ENCODE peak calls at places on chromosome 15, in eight cellular contexts. R is AG04449, S is EH, I is iPS-NIHi11, D is caudate nucleus, C is D341Med, V is stomach, Z is SK-MEL-5. N is an unnamed sample.

GRCh38 chr15:78007965-78008886 is 69.3 kb downstream of the TBC1D2B start:
- DNase-seq in R (peak; percentile 29), S (peak; percentile 87), I (no peak), D (no peak), C (no peak), V (peak; percentile 92), Z (no peak), N (no peak)

GRCh38 chr15:51884517-51885236 is 55.2 kb downstream of the TMOD3 start:
- DNase-seq in R (no peak), S (peak; percentile 61), I (no peak), D (no peak), C (no peak), V (no peak), Z (no peak), N (no peak)

GRCh38 chr15:84398763-84399701 is 163.5 kb downstream of the GOLGA6L4 start:
- DNase-seq in R (no peak), S (no peak), I (peak; percentile 45), D (no peak), C (peak; percentile 31), V (no peak), Z (no peak), N (no peak)

GRCh38 chr15:74396445-74397238 is 29.2 kb upstream of the CYP11A1 start:
- DNase-seq in R (no peak), S (peak; percentile 69), I (no peak), D (no peak), C (no peak), V (peak; percentile 52), Z (no peak), N (no peak)

GRCh38 chr15:38862104-38862503 is 297.5 kb upstream of the RASGRP1 start:
- DNase-seq in R (no peak), S (peak; percentile 49), I (no peak), D (no peak), C (no peak), V (no peak), Z (no peak), N (no peak)

GRCh38 chr15:58462547-58462946 is 30.8 kb downstream of the LIPC start:
- DNase-seq in R (no peak), S (no peak), I (peak; percentile 63), D (peak; percentile 32), C (no peak), V (peak; percentile 67), Z (no peak), N (no peak)

GRCh38 chr15:77836116-77836798 is 203.5 kb upstream of the LINGO1 start:
- DNase-seq in R (no peak), S (peak; percentile 39), I (peak; percentile 93), D (no peak), C (peak; percentile 69), V (no peak), Z (peak; percentile 88), N (no peak)

GRCh38 chr15:100438570-100438969 is 90.2 kb downstream of the CERS3 start:
- DNase-seq in R (no peak), S (no peak), I (no peak), D (peak; percentile 8), C (peak; percentile 38), V (peak; percentile 46), Z (peak; percentile 32), N (no peak)

GRCh38 chr15:65580287-65580686 is 30.6 kb downstream of the INTS14 start:
- DNase-seq in R (peak; percentile 24), S (peak; percentile 84), I (no peak), D (no peak), C (peak; percentile 58), V (no peak), Z (no peak), N (no peak)

GRCh38 chr15:101063212-101063611 is 144.1 kb downstream of the LRRK1 start:
- DNase-seq in R (no peak), S (no peak), I (no peak), D (no peak), C (no peak), V (no peak), Z (no peak), N (no peak)

GRCh38 chr15:44501768-44502366 is 35.1 kb upstream of the EIF3J start:
- DNase-seq in R (peak; percentile 17), S (peak; percentile 61), I (peak; percentile 23), D (no peak), C (peak; percentile 39), V (no peak), Z (peak; percentile 56), N (no peak)

GRCh38 chr15:39273805-39274411 is 307.0 kb upstream of the THBS1 start:
- DNase-seq in R (no peak), S (peak; percentile 78), I (no peak), D (no peak), C (no peak), V (peak; percentile 84), Z (no peak), N (no peak)

GRCh38 chr15:26889298-26889898 is 22.5 kb downstream of the GABRA5 start:
- DNase-seq in R (no peak), S (peak; percentile 54), I (peak; percentile 48), D (no peak), C (no peak), V (peak; percentile 74), Z (peak; percentile 76), N (no peak)

GRCh38 chr15:57544840-57545239 is 46.9 kb upstream of the MYZAP start:
- DNase-seq in R (no peak), S (no peak), I (no peak), D (no peak), C (no peak), V (no peak), Z (no peak), N (no peak)

GRCh38 chr15:36567445-36567844 is 12.0 kb upstream of the CDIN1 start:
- DNase-seq in R (no peak), S (no peak), I (no peak), D (no peak), C (no peak), V (no peak), Z (no peak), N (no peak)

GRCh38 chr15:51281368-51281967 is 56.9 kb downstream of the CYP19A1 start:
- DNase-seq in R (no peak), S (peak; percentile 61), I (peak; percentile 78), D (peak; percentile 62), C (peak; percentile 83), V (peak; percentile 64), Z (peak; percentile 76), N (no peak)

GRCh38 chr15:99703603-99704443 is 29.4 kb downstream of the LYSMD4 start:
- DNase-seq in R (no peak), S (peak; percentile 92), I (peak; percentile 46), D (no peak), C (no peak), V (no peak), Z (peak; percentile 71), N (no peak)

GRCh38 chr15:65363306-65363705 is 14.5 kb downstream of the IGDCC3 start:
- DNase-seq in R (no peak), S (no peak), I (no peak), D (no peak), C (no peak), V (no peak), Z (no peak), N (no peak)

GRCh38 chr15:40232625-40233070 is 6.2 kb upstream of the PAK6 start:
- DNase-seq in R (no peak), S (no peak), I (no peak), D (no peak), C (peak; percentile 38), V (no peak), Z (no peak), N (no peak)

GRCh38 chr15:47514251-47514652 is 203.1 kb upstream of the SEMA6D start:
- DNase-seq in R (peak; percentile 42), S (peak; percentile 75), I (no peak), D (no peak), C (no peak), V (no peak), Z (no peak), N (no peak)

GRCh38 chr15:35427091-35427490 is 118.9 kb downstream of the DPH6 start:
- DNase-seq in R (no peak), S (peak; percentile 87), I (no peak), D (no peak), C (no peak), V (no peak), Z (no peak), N (no peak)

GRCh38 chr15:84886211-84886983 is 1.9 kb downstream of the SLC28A1 start:
- DNase-seq in R (no peak), S (no peak), I (no peak), D (no peak), C (no peak), V (no peak), Z (no peak), N (no peak)

GRCh38 chr15:76829939-76830338 is 75.2 kb downstream of the SCAPER start:
- DNase-seq in R (no peak), S (no peak), I (no peak), D (no peak), C (no peak), V (no peak), Z (no peak), N (no peak)

GRCh38 chr15:60854858-60855568 is 374.1 kb downstream of the RORA start:
- DNase-seq in R (no peak), S (no peak), I (no peak), D (no peak), C (no peak), V (no peak), Z (no peak), N (no peak)

GRCh38 chr15:35000511-35000910 is 12.4 kb upstream of the ZNF770 start:
- DNase-seq in R (no peak), S (peak; percentile 55), I (no peak), D (no peak), C (no peak), V (no peak), Z (no peak), N (no peak)

GRCh38 chr15:100918690-100919480 is at the start of gene LRRK1:
- DNase-seq in R (no peak), S (peak; percentile 63), I (peak; percentile 68), D (no peak), C (peak; percentile 78), V (no peak), Z (no peak), N (no peak)

GRCh38 chr15:57922780-57923179 is 142.7 kb downstream of the ALDH1A2 start:
- DNase-seq in R (no peak), S (no peak), I (peak; percentile 31), D (no peak), C (no peak), V (peak; percentile 90), Z (no peak), N (no peak)

GRCh38 chr15:76058714-76059319 is 968 bp upstream of the TMEM266 start:
- DNase-seq in R (no peak), S (no peak), I (no peak), D (peak; percentile 11), C (peak; percentile 49), V (no peak), Z (peak; percentile 63), N (no peak)

GRCh38 chr15:47620960-47621681 is 96.2 kb upstream of the SEMA6D start:
- DNase-seq in R (no peak), S (no peak), I (no peak), D (no peak), C (no peak), V (no peak), Z (no peak), N (no peak)

GRCh38 chr15:73809728-73810501 is 56.8 kb upstream of the INSYN1 start:
- DNase-seq in R (no peak), S (peak; percentile 24), I (no peak), D (no peak), C (no peak), V (no peak), Z (no peak), N (no peak)

GRCh38 chr15:57272770-57273357 is 103.4 kb upstream of the CGNL1 start:
- DNase-seq in R (no peak), S (no peak), I (no peak), D (no peak), C (no peak), V (no peak), Z (no peak), N (no peak)

GRCh38 chr15:64072812-64073211 is 20.8 kb downstream of the CIAO2A start:
- DNase-seq in R (no peak), S (no peak), I (no peak), D (no peak), C (no peak), V (no peak), Z (no peak), N (no peak)

GRCh38 chr15:39404767-39405173 is 176.1 kb upstream of the THBS1 start:
- DNase-seq in R (peak; percentile 95), S (peak; percentile 100), I (no peak), D (no peak), C (no peak), V (no peak), Z (peak; percentile 97), N (no peak)

GRCh38 chr15:40414816-40415215 is 9.2 kb downstream of the IVD start:
- DNase-seq in R (no peak), S (no peak), I (no peak), D (no peak), C (no peak), V (no peak), Z (no peak), N (no peak)

N was measured in thoracic aorta.